ENCODE peak calls at places on chromosomes 1 and 21, in five cellular contexts. V, K, G, O and I are unnamed samples.

GRCh38 chr1:39204441-39205081 is at the start of gene MACF1:
- DNase-seq in V (no peak), K (no peak), G (peak), O (peak), I (peak)

GRCh38 chr1:155003766-155004351 is 1.3 kb downstream of the ZBTB7B start:
- DNase-seq in V (no peak), K (peak), G (peak), O (no peak), I (peak)

GRCh38 chr1:92444351-92444750 is 42.4 kb downstream of the GFI1 start:
- DNase-seq in V (no peak), K (no peak), G (no peak), O (peak), I (peak)

GRCh38 chr1:12709696-12710095 is 6.2 kb upstream of the AADACL3 start:
- DNase-seq in V (no peak), K (no peak), G (no peak), O (peak), I (no peak)

GRCh38 chr1:57423135-57424131 is at the start of gene DAB1:
- DNase-seq in V (no peak), K (peak), G (no peak), O (peak), I (peak)

GRCh38 chr1:9317591-9318331 is 25.1 kb downstream of the SPSB1 start:
- DNase-seq in V (no peak), K (no peak), G (no peak), O (peak), I (peak)

GRCh38 chr1:205294175-205294913 is 27.2 kb downstream of the NUAK2 start:
- DNase-seq in V (peak), K (no peak), G (no peak), O (peak), I (peak)

GRCh38 chr1:25774921-25775774 is 24.8 kb upstream of the SELENON start:
- DNase-seq in V (peak), K (peak), G (no peak), O (no peak), I (no peak)

GRCh38 chr1:118934706-118935105 is 53.4 kb downstream of the TBX15 start:
- DNase-seq in V (no peak), K (no peak), G (no peak), O (peak), I (no peak)

GRCh38 chr1:35894183-35894582 is 11.2 kb downstream of the AGO1 start:
- DNase-seq in V (no peak), K (no peak), G (no peak), O (peak), I (peak)

GRCh38 chr21:44082648-44083436 is 24.4 kb upstream of the PWP2 start:
- DNase-seq in V (no peak), K (no peak), G (no peak), O (no peak), I (no peak)

GRCh38 chr1:983736-984475 is 2.0 kb upstream of the PERM1 start:
- DNase-seq in V (peak), K (peak), G (peak), O (peak), I (no peak)

GRCh38 chr1:180266275-180267210 is 36.5 kb downstream of the LHX4 start:
- DNase-seq in V (no peak), K (no peak), G (no peak), O (no peak), I (no peak)

GRCh38 chr1:61227857-61228557 is 145.6 kb downstream of the NFIA start:
- DNase-seq in V (peak), K (peak), G (no peak), O (no peak), I (no peak)

GRCh38 chr21:40845621-40846020 is 1.3 kb downstream of the DSCAM start:
- DNase-seq in V (no peak), K (no peak), G (no peak), O (no peak), I (no peak)

GRCh38 chr1:235442788-235443429 is 61.3 kb downstream of the B3GALNT2 start:
- DNase-seq in V (no peak), K (no peak), G (no peak), O (peak), I (peak)

GRCh38 chr21:44822484-44823178 is 4.8 kb upstream of the SUMO3 start:
- DNase-seq in V (no peak), K (no peak), G (no peak), O (no peak), I (no peak)

GRCh38 chr1:217133958-217134856 is 411.0 kb upstream of the ESRRG start:
- DNase-seq in V (no peak), K (peak), G (no peak), O (peak), I (peak)

GRCh38 chr1:76668046-76668445 is 199.2 kb upstream of the ST6GALNAC5 start:
- DNase-seq in V (no peak), K (no peak), G (peak), O (no peak), I (no peak)

GRCh38 chr1:180534199-180534598 is 24.6 kb upstream of the OVAAL start:
- DNase-seq in V (no peak), K (peak), G (no peak), O (no peak), I (no peak)

GRCh38 chr1:19121192-19121591 is 88.9 kb downstream of the UBR4 start:
- DNase-seq in V (no peak), K (no peak), G (peak), O (no peak), I (no peak)

GRCh38 chr1:27862671-27863551 is 9.4 kb upstream of the THEMIS2 start:
- DNase-seq in V (no peak), K (no peak), G (peak), O (peak), I (peak)

GRCh38 chr1:76695535-76695934 is 171.7 kb upstream of the ST6GALNAC5 start:
- DNase-seq in V (no peak), K (peak), G (no peak), O (no peak), I (no peak)

GRCh38 chr1:187281085-187281484 is 452.3 kb downstream of the PLA2G4A start:
- DNase-seq in V (no peak), K (no peak), G (no peak), O (no peak), I (no peak)

GRCh38 chr1:154520333-154520732 is 18.1 kb upstream of the SHE start:
- DNase-seq in V (no peak), K (no peak), G (no peak), O (peak), I (peak)

DNA sequence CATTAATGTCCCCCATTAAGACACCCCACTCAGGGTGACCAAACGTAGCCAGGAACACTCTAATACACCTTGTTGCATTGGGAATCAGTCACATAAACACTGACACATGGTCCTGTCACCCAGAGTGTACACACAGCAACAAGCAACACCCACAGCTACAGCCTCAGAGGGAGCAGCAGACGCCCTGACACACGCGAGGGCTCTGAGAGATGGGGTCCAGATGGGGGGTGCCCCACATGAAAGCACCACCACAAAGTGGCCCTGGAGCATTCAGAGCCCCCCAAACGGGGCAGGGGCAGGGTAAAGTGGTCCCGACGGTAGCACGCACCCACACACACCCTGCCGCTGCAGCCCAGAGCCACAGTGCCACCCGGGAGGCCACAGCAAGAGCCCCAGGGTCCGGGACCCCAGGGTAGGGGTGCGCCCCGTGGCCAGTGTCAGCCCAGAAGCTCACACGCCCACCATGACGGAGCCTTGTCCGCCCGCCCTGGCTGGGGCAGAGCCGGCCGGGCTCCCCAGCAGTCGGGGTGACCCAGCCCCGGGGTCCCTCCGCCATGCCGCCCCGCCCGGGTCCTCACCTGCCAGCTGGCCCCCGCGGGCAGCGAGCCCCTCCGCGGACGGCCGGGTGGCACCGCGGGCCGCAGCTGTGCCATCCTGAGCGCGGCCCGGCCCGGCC is 47.3 kb downstream of the RAP1GAP start:
- DNase-seq in V (no peak), K (no peak), G (no peak), O (no peak), I (no peak)
- H3K4me3 ChIP-seq in V (no peak), K (peak), G (peak), O (no peak), I (no peak)

GRCh38 chr1:2108213-2108876 is 58.1 kb downstream of the PRKCZ start:
- DNase-seq in V (peak), K (peak), G (no peak), O (peak), I (peak)
- TF ChIP-seq CTCF in V (peak), K (peak), G (no peak), O (peak), I (peak)

GRCh38 chr1:70222716-70223235 is 1.6 kb downstream of the SRSF11 start:
- DNase-seq in V (no peak), K (no peak), G (no peak), O (no peak), I (no peak)

GRCh38 chr1:70221241-70222077 is at the start of gene SRSF11:
- DNase-seq in V (peak), K (peak), G (peak), O (peak), I (peak)

GRCh38 chr1:70220015-70220414 is 1.2 kb upstream of the SRSF11 start:
- DNase-seq in V (no peak), K (no peak), G (no peak), O (no peak), I (no peak)

GRCh38 chr1:70224954-70225353 is 3.8 kb downstream of the SRSF11 start:
- DNase-seq in V (no peak), K (no peak), G (no peak), O (no peak), I (no peak)

GRCh38 chr1:70220517-70221240 is 501 bp upstream of the SRSF11 start:
- DNase-seq in V (no peak), K (no peak), G (peak), O (no peak), I (no peak)
- H3K4me3 ChIP-seq in V (peak), K (peak), G (peak), O (peak), I (peak)

DNA sequence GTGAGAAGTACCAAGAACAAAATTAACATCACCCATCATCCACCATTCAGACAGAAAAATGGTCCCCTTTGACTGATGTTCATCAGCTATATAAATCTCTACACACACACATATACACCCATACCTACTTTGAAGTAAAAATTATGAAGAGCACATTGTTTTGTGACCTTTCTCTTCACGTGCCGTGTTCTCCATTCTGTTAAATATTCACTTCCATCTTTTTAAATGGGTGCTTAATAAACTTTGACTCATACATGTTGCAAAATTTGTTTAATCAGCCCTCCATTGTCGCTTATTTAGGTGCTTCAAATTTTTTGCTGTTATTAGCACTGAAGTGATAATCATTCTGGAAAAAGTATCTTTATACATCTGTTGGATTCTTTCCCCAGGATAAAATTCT is 80.1 kb downstream of the CLIC6 start:
- DNase-seq in V (no peak), K (no peak), G (no peak), O (no peak), I (no peak)
- TF ChIP-seq CTCF in V (no peak), K (no peak), G (no peak), O (no peak), I (no peak)

DNA sequence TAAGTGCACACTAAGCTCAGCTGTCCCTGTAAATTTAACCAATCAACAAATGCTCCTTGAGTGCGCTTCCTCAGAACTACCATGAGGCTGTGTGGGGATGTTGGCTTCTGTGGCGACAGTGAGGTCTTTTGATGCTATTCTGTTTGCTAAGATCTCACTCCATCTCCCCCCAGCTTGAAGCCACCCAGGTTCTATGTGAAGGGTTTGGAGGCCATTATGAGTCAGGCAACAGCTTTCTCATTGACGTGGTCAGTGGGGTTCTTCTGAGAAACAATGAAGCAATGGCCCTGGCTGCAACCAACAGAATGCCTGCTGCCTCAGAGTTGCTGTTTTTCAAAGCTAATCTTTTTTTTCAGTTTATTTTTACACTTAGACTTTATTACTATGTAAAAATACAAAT is 205.5 kb downstream of the PTBP2 start:
- DNase-seq in V (no peak), K (no peak), G (no peak), O (peak), I (peak)
- H3K4me3 ChIP-seq in V (no peak), K (no peak), G (no peak), O (no peak), I (no peak)